ENCODE peak calls at places on chromosomes 16 and 17, in four cellular contexts. M is K562, N is HepG2, T is HCT116. B is an unnamed sample. For H3K4me1, the result is how much of the 10 kb centered on the place peaks cover.

GRCh38 chr17:28599311-28600184 is 723 bp upstream of the SPAG5 start:
- DNase-seq in N (peak), T (peak), M (peak), B (peak)

GRCh38 chr17:75468779-75469373 is 12.4 kb downstream of the TMEM94 start:
- DNase-seq in N (no peak), M (no peak), T (no peak), B (no peak)

GRCh38 chr16:12690024-12690423 is 113.7 kb downstream of the CPPED1 start:
- DNase-seq in M (no peak), T (no peak), N (no peak), B (no peak)

GRCh38 chr16:67235816-67236547 is 9.1 kb downstream of the TMEM208 start:
- DNase-seq in T (no peak), M (no peak), N (no peak), B (no peak)

GRCh38 chr16:85900031-85900792 is 1.2 kb downstream of the IRF8 start:
- DNase-seq in M (no peak), N (no peak), T (no peak), B (no peak)

GRCh38 chr16:287298-287811 is 4.4 kb downstream of the PDIA2 start:
- DNase-seq in N (no peak), M (no peak), T (no peak), B (no peak)

GRCh38 chr16:78277374-78277773 is 177.9 kb downstream of the WWOX start:
- DNase-seq in M (no peak), T (no peak), N (no peak), B (no peak)

GRCh38 chr17:67620636-67621035 is 97.1 kb upstream of the NOL11 start:
- DNase-seq in T (no peak), N (no peak), M (no peak), B (no peak)

GRCh38 chr16:89031715-89032659 is 55.0 kb upstream of the CBFA2T3 start:
- DNase-seq in N (no peak), T (no peak), M (no peak), B (no peak)

GRCh38 chr16:74275031-74275636 is 21.5 kb upstream of the PSMD7 start:
- DNase-seq in N (no peak), M (peak), T (peak), B (no peak)

GRCh38 chr17:71438631-71439146 is 682.1 kb upstream of the SOX9 start:
- DNase-seq in M (no peak), T (peak), N (peak), B (peak)

GRCh38 chr17:29112780-29113295 is 67.4 kb downstream of the MYO18A start:
- DNase-seq in N (no peak), T (no peak), M (no peak), B (no peak)

GRCh38 chr17:74945543-74945942 is 9.8 kb downstream of the OTOP3 start:
- DNase-seq in N (no peak), T (no peak), M (no peak), B (no peak)

GRCh38 chr17:57946798-57947358 is 8.3 kb downstream of the CUEDC1 start:
- DNase-seq in N (peak), M (peak), T (no peak), B (no peak)

GRCh38 chr16:3961449-3961849 is 80.9 kb upstream of the CREBBP start:
- DNase-seq in M (peak), T (no peak), N (peak), B (no peak)

GRCh38 chr17:74612046-74612445 is 11.5 kb downstream of the CD300E start:
- DNase-seq in M (no peak), N (no peak), T (no peak), B (no peak)

GRCh38 chr17:79089720-79090502 is 15.3 kb downstream of the ENGASE start:
- DNase-seq in T (no peak), M (no peak), N (no peak), B (no peak)

GRCh38 chr17:41544497-41544896 is 16.4 kb upstream of the KRT19 start:
- DNase-seq in N (peak), T (no peak), M (no peak), B (no peak)

GRCh38 chr17:9772658-9773057 is 18.7 kb downstream of the DHRS7C start:
- DNase-seq in N (no peak), M (no peak), T (no peak), B (no peak)

GRCh38 chr17:16662936-16663335 is 9.3 kb upstream of the ZNF624 start:
- DNase-seq in M (no peak), T (no peak), N (no peak), B (no peak)

GRCh38 chr17:752620-753219 is 656 bp upstream of the GEMIN4 start:
- DNase-seq in N (no peak), T (no peak), M (peak), B (no peak)

GRCh38 chr17:4028436-4028835 is 64.2 kb upstream of the ATP2A3 start:
- DNase-seq in T (no peak), M (no peak), N (no peak), B (no peak)

GRCh38 chr17:63366238-63366561 is 79.9 kb downstream of the CYB561 start:
- DNase-seq in M (no peak), T (no peak), N (no peak), B (no peak)

GRCh38 chr17:78253946-78254672 is 22.7 kb downstream of the TMEM235 start:
- DNase-seq in M (peak), T (peak), N (peak), B (no peak)

GRCh38 chr17:63140255-63140654 is 174.2 kb downstream of the TANC2 start:
- DNase-seq in T (no peak), M (no peak), N (no peak), B (no peak)

GRCh38 chr17:39485555-39485954 is 24.3 kb downstream of the CDK12 start:
- DNase-seq in N (no peak), M (no peak), T (peak), B (peak)

GRCh38 chr16:69311533-69312388 is 611 bp downstream of the VPS4A start:
- DNase-seq in N (peak), M (peak), T (no peak), B (no peak)

GRCh38 chr17:55527520-55528118 is 16.4 kb upstream of the SMIM36 start:
- DNase-seq in T (peak), M (peak), N (peak), B (no peak)

GRCh38 chr17:40015005-40015997 is at the start of gene CSF3:
- DNase-seq in T (no peak), M (no peak), N (peak), B (no peak)

GRCh38 chr17:27526603-27527002 is 70.4 kb downstream of the KSR1 start:
- DNase-seq in T (no peak), M (peak), N (no peak), B (no peak)

GRCh38 chr16:89325861-89326471 is 108.5 kb downstream of the ZNF778 start:
- DNase-seq in N (no peak), M (peak), T (no peak), B (no peak)

GRCh38 chr16:16057102-16057501 is 107.7 kb downstream of the ABCC1 start:
- DNase-seq in M (no peak), T (no peak), N (no peak), B (no peak)

DNA sequence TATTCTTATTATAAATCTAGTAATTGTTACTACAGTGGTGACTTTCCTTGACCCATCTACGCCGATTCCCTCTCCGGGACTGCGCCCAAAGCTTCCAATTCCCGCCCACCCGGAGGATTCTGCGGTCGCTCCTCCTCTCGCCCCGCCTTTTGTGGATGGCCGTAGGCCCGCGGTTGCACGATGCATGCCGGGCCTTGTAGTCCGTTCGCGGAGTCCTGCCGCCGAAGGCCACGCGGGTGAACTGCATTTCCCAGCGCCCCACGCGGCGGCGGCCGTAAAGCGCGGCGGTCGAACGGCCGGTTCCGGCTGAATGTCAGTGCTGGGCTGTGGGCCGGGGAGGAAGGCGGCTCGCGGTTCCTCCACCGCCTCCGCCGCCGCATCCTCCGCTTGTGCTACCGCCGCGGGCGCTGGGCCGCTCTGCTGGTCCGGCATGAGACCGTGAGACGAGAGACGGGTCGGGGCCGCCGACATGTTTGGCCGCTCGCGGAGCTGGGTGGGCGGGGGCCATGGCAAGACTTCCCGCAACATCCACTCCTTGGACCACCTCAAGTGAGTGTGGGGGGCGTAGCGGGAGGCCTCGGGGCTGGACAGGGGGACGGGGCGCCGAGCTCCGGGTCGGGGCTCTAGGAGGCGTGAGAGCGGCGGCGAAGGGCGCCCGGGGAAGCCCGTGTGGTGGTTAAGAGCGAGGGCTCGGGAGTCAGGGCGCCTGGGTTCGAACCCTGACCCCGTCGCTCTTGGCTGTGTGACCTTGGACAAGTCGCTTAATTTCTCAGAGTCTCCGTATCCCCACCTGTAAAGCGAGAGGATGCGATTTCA is at the start of gene CLEC16A:
- DNase-seq in M (peak), N (peak), T (peak), B (peak)
- TF ChIP-seq REST in M (no peak), N (no peak), T (no peak), B (no peak)

GRCh38 chr16:68235882-68236803 is at the start of gene ESRP2:
- DNase-seq in N (peak), M (no peak), T (peak), B (no peak)
- TF ChIP-seq TCF7L2 in N (no peak), M (no peak), T (peak), B (no peak)

DNA sequence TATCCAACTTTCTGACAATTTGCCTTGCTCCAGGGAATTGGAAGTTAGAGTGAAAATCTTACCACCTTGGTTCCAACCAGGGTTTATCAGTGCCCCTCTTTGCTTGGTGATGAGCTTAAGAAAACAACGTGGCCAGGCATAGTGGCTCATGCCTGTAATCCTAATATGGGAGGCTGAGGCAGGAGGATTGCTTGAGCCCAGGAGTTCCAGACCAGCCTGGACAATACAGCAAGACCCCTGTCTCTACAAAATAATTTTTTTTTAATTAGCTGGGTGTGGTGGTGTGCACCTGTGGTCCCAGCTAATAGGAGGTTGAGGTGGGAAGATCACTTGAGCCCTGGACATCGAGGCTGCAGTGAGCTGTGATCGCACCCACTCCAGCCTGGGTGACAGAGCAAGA is 21.4 kb downstream of the SLC7A6 start:
- DNase-seq in N (no peak), M (no peak), T (no peak), B (no peak)
- H3K4me1 ChIP-seq in N (half or more), M (under half), T (under half), B (under half)

GRCh38 chr16:29810699-29811169 is 1.3 kb upstream of the PRRT2 start:
- DNase-seq in T (no peak), N (no peak), M (no peak), B (no peak)

GRCh38 chr16:29812754-29813643 is 1.0 kb downstream of the PRRT2 start:
- DNase-seq in T (no peak), N (no peak), M (no peak), B (no peak)

GRCh38 chr16:29811896-29812665 is at the start of gene PRRT2:
- DNase-seq in N (no peak), M (peak), T (no peak), B (no peak)

GRCh38 chr16:29809850-29810698 is 1.9 kb upstream of the PRRT2 start:
- DNase-seq in N (no peak), T (no peak), M (peak), B (no peak)

DNA sequence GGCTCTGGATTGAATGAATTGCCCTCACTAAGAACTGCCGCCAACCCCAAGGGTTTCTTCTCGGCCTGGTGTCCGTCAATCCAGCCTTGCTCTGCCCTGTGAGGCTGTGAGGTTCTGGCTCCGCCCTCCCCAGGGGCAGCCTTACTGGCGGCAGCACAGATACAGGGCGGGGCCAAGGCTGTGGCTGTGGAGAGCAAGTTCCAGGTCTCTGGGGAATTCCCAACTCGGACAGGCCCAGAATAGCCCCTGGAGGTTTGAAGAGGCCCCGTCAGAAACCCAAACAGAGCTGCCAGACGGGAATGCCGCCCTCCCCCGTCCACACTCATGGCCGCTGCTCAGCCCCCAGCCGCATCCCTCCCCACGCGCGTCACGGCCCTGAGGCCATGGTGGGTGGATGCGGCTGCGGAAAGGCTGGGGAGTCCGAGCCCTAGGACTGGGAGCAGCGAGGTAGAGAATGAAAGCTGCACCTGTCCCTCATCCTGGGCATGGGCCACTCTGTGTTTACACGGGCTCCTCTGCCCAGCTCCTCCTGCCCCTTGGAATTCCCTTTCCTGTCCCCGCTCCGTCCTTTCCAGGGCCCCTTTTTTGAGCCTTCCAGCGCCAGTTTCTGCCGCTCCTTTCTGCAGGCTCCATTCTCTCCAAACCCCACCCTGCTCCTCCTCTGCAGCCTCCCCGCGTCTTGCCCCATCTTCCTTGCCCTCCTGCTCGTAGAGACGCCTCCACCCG is 660 bp upstream of the PRRT2 start:
- DNase-seq in M (peak), T (peak), N (peak), B (peak)
- TF ChIP-seq REST in M (peak), T (no peak), N (no peak), B (no peak)

GRCh38 chr17:49343273-49343672 is 18.8 kb downstream of the ZNF652 start:
- DNase-seq in N (no peak), T (no peak), M (no peak), B (no peak)
- TF ChIP-seq TCF7L2 in N (no peak), T (no peak), M (no peak), B (no peak)

GRCh38 chr17:7216242-7217112 is 3.2 kb downstream of the DLG4 start:
- DNase-seq in T (no peak), M (no peak), N (no peak), B (no peak)
- H3K4me1 ChIP-seq in T (under half), M (under half), N (half or more), B (under half)